ENCODE peak calls at places on chromosomes 4 and X, in four cellular contexts. Z is endodermal cell, C is Calu3, S is left ventricle myocardium inferior. V is an unnamed sample.

GRCh38 chr4:7206856-7207567 is 14.7 kb downstream of the SORCS2 start:
- DNase-seq in Z (peak; percentile 83), C (peak; percentile 60), S (peak; percentile 86), V (peak; percentile 91)

GRCh38 chr4:96036781-96037180 is 196.9 kb downstream of the PDHA2 start:
- DNase-seq in Z (no peak), C (no peak), S (no peak), V (no peak)

GRCh38 chr4:23972202-23972601 is 82.4 kb upstream of the PPARGC1A start:
- DNase-seq in Z (no peak), C (no peak), S (no peak), V (no peak)

GRCh38 chrX:110215411-110215810 is 102.5 kb downstream of the AMMECR1 start:
- DNase-seq in C (no peak), S (no peak), Z (no peak), V (no peak)

GRCh38 chr4:2083826-2084160 is 24.7 kb downstream of the NAT8L start:
- DNase-seq in S (no peak), Z (peak; percentile 17), C (no peak), V (peak; percentile 54)

GRCh38 chr4:127632420-127633403 is at the start of gene INTU:
- DNase-seq in C (peak; percentile 86), S (peak; percentile 92), Z (peak; percentile 98), V (peak; percentile 96)

GRCh38 chr4:26022346-26022891 is 108.4 kb downstream of the SMIM20 start:
- DNase-seq in Z (no peak), S (no peak), C (peak; percentile 8), V (no peak)

GRCh38 chr4:38237139-38237538 is 276.9 kb downstream of the PTTG2 start:
- DNase-seq in Z (no peak), C (peak; percentile 40), S (no peak), V (no peak)

GRCh38 chr4:61505773-61506640 is 305.9 kb downstream of the ADGRL3 start:
- DNase-seq in Z (no peak), C (no peak), S (no peak), V (no peak)

GRCh38 chrX:119008122-119008744 is 33.8 kb downstream of the LONRF3 start:
- DNase-seq in Z (peak; percentile 61), S (no peak), C (peak; percentile 40), V (no peak)

GRCh38 chr4:8582436-8582835 is 2.2 kb downstream of the GPR78 start:
- DNase-seq in C (no peak), S (no peak), Z (no peak), V (no peak)

GRCh38 chr4:41203841-41204240 is 10.5 kb downstream of the APBB2 start:
- DNase-seq in Z (no peak), S (no peak), C (no peak), V (no peak)

GRCh38 chr4:41877020-41877796 is 58.0 kb upstream of the TMEM33 start:
- DNase-seq in C (no peak), S (no peak), Z (peak; percentile 47), V (no peak)

GRCh38 chr4:56817840-56818491 is 3.5 kb downstream of the SPINK2 start:
- DNase-seq in Z (no peak), S (no peak), C (no peak), V (no peak)

GRCh38 chr4:176230827-176231226 is 35.4 kb upstream of the SPATA4 start:
- DNase-seq in C (no peak), S (no peak), Z (no peak), V (no peak)

GRCh38 chrX:138858438-138858837 is 146.9 kb upstream of the FGF13 start:
- DNase-seq in C (no peak), Z (no peak), S (no peak), V (no peak)

GRCh38 chr4:158050942-158051341 is 121.9 kb downstream of the GASK1B start:
- DNase-seq in C (no peak), S (no peak), Z (no peak), V (no peak)

GRCh38 chrX:30592846-30593245 is 15.3 kb upstream of the TASL start:
- DNase-seq in S (no peak), Z (no peak), C (no peak), V (no peak)

GRCh38 chrX:30597258-30598012 is 19.9 kb upstream of the TASL start:
- DNase-seq in Z (no peak), C (no peak), S (no peak), V (no peak)

GRCh38 chrX:30589146-30589888 is 11.8 kb upstream of the TASL start:
- DNase-seq in Z (no peak), S (no peak), C (no peak), V (no peak)

GRCh38 chrX:30590368-30590767 is 12.8 kb upstream of the TASL start:
- DNase-seq in C (no peak), Z (no peak), S (no peak), V (no peak)

DNA sequence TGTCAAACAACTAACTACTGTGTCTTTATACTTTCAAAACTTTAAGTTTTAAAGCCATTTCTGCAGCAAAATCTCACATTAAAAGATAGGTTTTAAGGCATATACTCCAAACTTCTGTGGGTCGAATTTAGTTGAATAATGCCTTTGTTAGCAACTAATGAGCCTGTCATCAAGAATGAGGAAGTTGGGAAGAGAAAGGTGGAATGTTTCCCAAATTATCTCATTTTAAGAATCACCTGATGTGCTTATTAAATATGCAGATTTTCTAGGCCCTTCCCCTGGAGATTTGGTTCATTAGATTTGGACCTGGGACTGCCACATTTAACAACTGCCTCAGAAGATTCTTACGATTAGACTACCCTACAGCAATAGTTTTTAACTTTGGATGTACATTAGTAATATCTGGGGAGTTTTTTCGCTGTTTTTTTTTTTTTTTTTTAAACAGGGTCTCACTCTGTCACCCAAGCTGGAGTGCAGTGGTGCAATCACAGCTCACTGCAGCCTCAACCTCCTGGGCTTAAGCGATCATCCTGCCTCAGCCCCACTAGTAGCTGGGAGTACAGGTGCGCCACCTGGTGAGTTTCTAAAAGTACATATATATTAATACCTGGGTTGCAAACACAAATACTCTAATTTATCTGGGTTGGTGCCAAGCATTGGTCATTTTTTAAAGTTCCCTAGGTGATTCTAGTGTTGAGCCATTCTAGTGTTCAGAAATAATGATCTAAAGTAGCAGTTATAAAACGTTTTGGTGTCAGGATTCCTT is 16.1 kb upstream of the TASL start:
- DNase-seq in Z (no peak), S (no peak), C (peak; percentile 70), V (no peak)
- TF ChIP-seq CTCF in Z (peak; percentile 52), S (no peak), C (peak; percentile 32), V (no peak)

GRCh38 chrX:29948653-29949052 is 266.7 kb upstream of the MAGEB2 start:
- DNase-seq in Z (no peak), C (no peak), S (no peak), V (no peak)

GRCh38 chrX:29941292-29941691 is 274.1 kb upstream of the MAGEB2 start:
- DNase-seq in Z (no peak), C (peak; percentile 4), S (no peak), V (no peak)

GRCh38 chrX:29952016-29952415 is 263.3 kb upstream of the MAGEB2 start:
- DNase-seq in S (no peak), C (no peak), Z (no peak), V (no peak)

DNA sequence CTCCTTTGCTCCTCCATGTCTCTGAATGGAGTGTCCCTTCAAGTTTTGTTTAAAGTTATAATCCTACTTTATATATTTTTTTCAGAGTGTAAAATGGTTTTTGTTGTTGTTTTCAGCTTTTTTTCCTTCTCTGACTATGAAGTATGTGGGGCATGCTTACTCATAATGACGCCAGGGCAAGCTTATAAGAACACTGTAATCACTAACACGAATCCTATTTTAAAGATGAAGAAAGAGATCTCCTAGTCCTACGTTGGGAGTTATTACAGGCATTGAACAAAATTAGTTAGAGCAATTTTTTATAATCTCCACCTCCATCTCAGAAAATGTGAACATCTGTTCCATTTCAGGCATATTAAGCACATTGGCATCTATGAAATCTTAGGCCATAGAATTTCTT is 268.1 kb upstream of the MAGEB2 start:
- DNase-seq in S (no peak), C (no peak), Z (no peak), V (no peak)
- TF ChIP-seq CTCF in S (no peak), C (no peak), Z (no peak), V (no peak)

GRCh38 chr4:118676128-118676527 is 9.1 kb upstream of the METTL14 start:
- DNase-seq in C (no peak), S (no peak), Z (no peak), V (no peak)
- TF ChIP-seq CTCF in C (no peak), S (no peak), Z (peak; percentile 25), V (peak; percentile 22)

GRCh38 chr4:123659759-123660158 is 263.2 kb downstream of the SPRY1 start:
- DNase-seq in C (peak; percentile 8), S (no peak), Z (no peak), V (no peak)
- TF ChIP-seq CTCF in C (no peak), S (peak; percentile 45), Z (peak; percentile 74), V (peak; percentile 40)

GRCh38 chrX:72021975-72022374 is 109.7 kb downstream of the RTL5 start:
- DNase-seq in C (no peak), Z (peak; percentile 73), S (no peak), V (peak; percentile 65)
- TF ChIP-seq CTCF in C (no peak), Z (peak; percentile 74), S (peak; percentile 36), V (peak; percentile 55)

DNA sequence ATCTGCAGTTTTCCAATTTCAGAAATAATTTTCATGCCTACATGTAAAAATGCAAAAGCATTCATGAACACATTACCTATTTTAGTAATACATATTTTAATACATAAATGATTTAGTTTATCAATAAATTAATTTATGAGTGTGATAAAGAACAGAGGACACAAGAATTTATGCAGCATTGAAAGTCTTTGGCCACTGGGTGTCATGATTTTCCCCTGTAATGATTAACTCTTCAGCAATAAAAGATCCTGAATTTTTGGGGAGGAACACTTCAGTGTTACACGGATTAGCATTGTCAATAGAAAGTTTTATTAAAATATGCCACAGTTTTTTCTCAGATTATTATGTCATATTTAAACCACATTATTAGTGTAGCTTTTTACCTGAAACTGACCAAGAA is 8.6 kb upstream of the VCX2 start:
- DNase-seq in Z (no peak), S (no peak), C (no peak), V (no peak)
- TF ChIP-seq CTCF in Z (peak; percentile 61), S (peak; percentile 31), C (no peak), V (peak; percentile 29)

GRCh38 chrX:19747672-19748610 is 139.5 kb downstream of the SH3KBP1 start:
- DNase-seq in Z (no peak), C (no peak), S (peak; percentile 13), V (no peak)

GRCh38 chrX:19746919-19747671 is 140.3 kb downstream of the SH3KBP1 start:
- DNase-seq in S (no peak), Z (no peak), C (no peak), V (no peak)

GRCh38 chrX:19740744-19741143 is 146.7 kb downstream of the SH3KBP1 start:
- DNase-seq in S (no peak), C (no peak), Z (no peak), V (no peak)

GRCh38 chrX:19743386-19743785 is 144.0 kb downstream of the SH3KBP1 start:
- DNase-seq in Z (no peak), C (no peak), S (no peak), V (no peak)

GRCh38 chrX:19744231-19744630 is 143.2 kb downstream of the SH3KBP1 start:
- DNase-seq in S (no peak), C (no peak), Z (no peak), V (no peak)
- TF ChIP-seq CTCF in S (no peak), C (no peak), Z (no peak), V (no peak)

GRCh38 chr4:163331629-163332360 is 601 bp downstream of the NPY1R start:
- DNase-seq in C (peak; percentile 19), Z (peak; percentile 80), S (peak; percentile 17), V (no peak)
- TF ChIP-seq CTCF in C (no peak), Z (peak; percentile 54), S (no peak), V (no peak)

V was measured in osteocyte.